ENCODE peak calls at places on chromosomes 2 and 18, in seven cellular contexts. A is psoas muscle, P is astrocyte, R is body of pancreas, Q is tibial artery, J is substantia nigra, E is OCI-LY7. M is an unnamed sample.

GRCh38 chr2:45951025-45951737 is 299.7 kb downstream of the PRKCE start:
- DNase-seq in A (no peak), P (no peak), J (no peak), R (no peak), E (no peak), Q (no peak), M (no peak)

GRCh38 chr18:79587298-79588125 is 92.1 kb upstream of the CTDP1 start:
- DNase-seq in A (peak), J (no peak), Q (peak), P (no peak), R (no peak), E (no peak), M (no peak)

GRCh38 chr18:45316127-45316526 is 299.1 kb upstream of the SLC14A2 start:
- DNase-seq in E (no peak), P (no peak), A (no peak), Q (no peak), J (no peak), R (no peak), M (no peak)

GRCh38 chr18:58257461-58257860 is 213.4 kb downstream of the NEDD4L start:
- DNase-seq in Q (no peak), P (peak), E (no peak), A (no peak), J (no peak), R (no peak), M (no peak)

GRCh38 chr2:69010437-69011194 is 2.4 kb upstream of the ANTXR1 start:
- DNase-seq in E (no peak), R (no peak), P (no peak), Q (no peak), J (no peak), A (no peak), M (no peak)

GRCh38 chr2:48694143-48694542 is 61.4 kb downstream of the LHCGR start:
- DNase-seq in Q (no peak), R (no peak), P (peak), J (no peak), E (no peak), A (no peak), M (no peak)

GRCh38 chr2:203022751-203023150 is 8.1 kb downstream of the NBEAL1 start:
- DNase-seq in P (no peak), E (no peak), A (no peak), J (no peak), R (no peak), Q (no peak), M (no peak)

GRCh38 chr2:190804182-190804795 is 76.3 kb upstream of the GLS start:
- DNase-seq in J (no peak), Q (no peak), P (no peak), E (no peak), R (no peak), A (no peak), M (no peak)

GRCh38 chr2:195818521-195818920 is 161.5 kb downstream of the SLC39A10 start:
- DNase-seq in R (no peak), A (no peak), E (no peak), P (peak), J (no peak), Q (no peak), M (no peak)

GRCh38 chr2:129690049-129690448 is 289.4 kb upstream of the RAB6C start:
- DNase-seq in R (no peak), P (no peak), A (no peak), E (no peak), Q (no peak), J (no peak), M (no peak)

GRCh38 chr2:174083843-174084458 is 118.8 kb upstream of the SP3 start:
- DNase-seq in P (no peak), R (no peak), A (no peak), J (no peak), Q (no peak), E (no peak), M (no peak)

GRCh38 chr18:35610724-35611123 is 29.2 kb downstream of the GALNT1 start:
- DNase-seq in J (no peak), Q (no peak), E (no peak), R (no peak), A (no peak), P (no peak), M (no peak)

GRCh38 chr2:141362311-141362710 is 768.5 kb downstream of the LRP1B start:
- DNase-seq in R (no peak), E (no peak), J (no peak), Q (no peak), A (no peak), P (no peak), M (no peak)

GRCh38 chr18:61926532-61926931 is 33.7 kb upstream of the RNF152 start:
- DNase-seq in P (no peak), E (no peak), J (no peak), A (no peak), Q (no peak), R (no peak), M (no peak)

GRCh38 chr2:169818241-169818640 is 6.5 kb downstream of the METTL5 start:
- DNase-seq in P (no peak), A (no peak), E (no peak), R (no peak), Q (no peak), J (no peak), M (no peak)

GRCh38 chr18:50410894-50411293 is 36.0 kb downstream of the SKA1 start:
- DNase-seq in A (no peak), J (no peak), E (no peak), R (no peak), Q (no peak), P (peak), M (no peak)

GRCh38 chr2:14960686-14961324 is 328.3 kb downstream of the LRATD1 start:
- DNase-seq in E (no peak), Q (no peak), R (no peak), A (no peak), P (peak), J (no peak), M (no peak)

GRCh38 chr2:119389615-119390306 is 23.0 kb downstream of the DBI start:
- DNase-seq in J (no peak), E (no peak), A (peak), R (peak), Q (peak), P (peak), M (no peak)

GRCh38 chr2:48560546-48561209 is 30.7 kb downstream of the STON1 start:
- DNase-seq in E (no peak), J (no peak), R (no peak), A (no peak), P (no peak), Q (no peak), M (no peak)

GRCh38 chr2:85011747-85012146 is 40.8 kb downstream of the KCMF1 start:
- DNase-seq in P (no peak), R (no peak), E (peak), J (no peak), A (no peak), Q (no peak), M (no peak)

GRCh38 chr2:135055182-135055786 is 3.2 kb downstream of the RAB3GAP1 start:
- DNase-seq in Q (peak), J (no peak), P (peak), R (no peak), A (no peak), E (no peak), M (no peak)

GRCh38 chr18:44134447-44134846 is 546.2 kb upstream of the SETBP1 start:
- DNase-seq in E (no peak), J (no peak), P (no peak), Q (no peak), R (no peak), A (no peak), M (no peak)

GRCh38 chr18:34840416-34840815 is 130.3 kb downstream of the DTNA start:
- DNase-seq in E (no peak), A (no peak), R (no peak), P (no peak), Q (no peak), J (no peak), M (no peak)

GRCh38 chr2:25980076-25980887 is 2.0 kb downstream of the KIF3C start:
- DNase-seq in R (no peak), J (no peak), Q (no peak), E (no peak), A (no peak), P (no peak), M (no peak)

GRCh38 chr18:63949068-63949737 is at the start of gene HMSD:
- DNase-seq in R (peak), J (peak), P (peak), E (no peak), Q (no peak), A (peak), M (peak)

GRCh38 chr2:47360937-47361336 is 42.0 kb upstream of the MSH2 start:
- DNase-seq in J (no peak), R (no peak), E (no peak), P (peak), Q (no peak), A (no peak), M (no peak)

GRCh38 chr2:150462772-150463171 is 24.7 kb downstream of the RND3 start:
- DNase-seq in E (no peak), J (no peak), P (no peak), R (no peak), Q (no peak), A (no peak), M (no peak)

GRCh38 chr2:224645722-224646121 is 60.6 kb upstream of the CUL3 start:
- DNase-seq in R (no peak), P (no peak), A (no peak), J (no peak), E (no peak), Q (no peak), M (no peak)

GRCh38 chr2:237091779-237092436 is 6.2 kb downstream of the COPS8 start:
- DNase-seq in R (peak), A (peak), J (no peak), Q (no peak), P (peak), E (no peak), M (no peak)

GRCh38 chr18:54357082-54357659 is 487 bp downstream of the STARD6 start:
- DNase-seq in A (no peak), R (no peak), J (no peak), E (peak), P (no peak), Q (no peak), M (no peak)

GRCh38 chr2:102190425-102191107 is 3.7 kb downstream of the IL1RL2 start:
- DNase-seq in A (no peak), Q (no peak), E (no peak), R (peak), J (no peak), P (no peak), M (no peak)

GRCh38 chr2:233236820-233237589 is 14.5 kb upstream of the ATG16L1 start:
- DNase-seq in R (no peak), E (no peak), J (no peak), A (no peak), Q (no peak), P (no peak), M (no peak)

GRCh38 chr2:84700006-84700405 is 180.9 kb downstream of the TRABD2A start:
- DNase-seq in J (no peak), E (no peak), R (no peak), A (no peak), P (no peak), Q (no peak), M (no peak)

GRCh38 chr2:74008761-74009395 is 24.2 kb downstream of the TET3 start:
- DNase-seq in Q (no peak), A (no peak), R (no peak), J (no peak), E (no peak), P (no peak), M (no peak)

GRCh38 chr2:74009577-74009976 is 24.9 kb downstream of the TET3 start:
- DNase-seq in J (no peak), Q (no peak), R (no peak), A (no peak), E (no peak), P (no peak), M (no peak)

GRCh38 chr2:74007120-74007519 is 22.4 kb downstream of the TET3 start:
- DNase-seq in R (no peak), A (no peak), Q (no peak), P (no peak), J (no peak), E (no peak), M (no peak)

GRCh38 chr2:74011246-74011645 is 26.5 kb downstream of the TET3 start:
- DNase-seq in R (no peak), E (no peak), P (no peak), A (no peak), J (no peak), Q (no peak), M (no peak)

DNA sequence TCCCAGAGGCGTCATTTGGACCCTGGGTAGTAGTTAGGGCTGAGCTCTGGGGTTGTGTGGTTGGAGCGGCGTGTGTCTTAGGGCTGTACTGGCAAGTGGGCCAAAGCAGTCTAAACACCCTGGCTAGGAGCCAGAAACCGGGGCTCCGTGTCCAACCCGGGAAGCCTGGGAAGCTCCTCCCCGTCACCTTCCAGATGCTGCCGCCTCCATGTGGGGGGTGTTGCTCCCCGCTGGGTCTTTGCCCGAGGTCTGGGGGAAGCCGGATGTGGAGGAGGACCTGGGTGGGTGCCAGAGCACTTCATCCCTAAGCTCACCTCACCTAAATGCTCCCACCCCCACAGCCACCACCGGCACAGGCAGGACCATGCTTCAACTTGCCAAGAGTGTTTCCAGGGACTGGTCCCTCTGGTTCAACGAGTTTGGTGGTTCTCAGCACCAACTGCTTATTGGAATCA is 25.4 kb downstream of the TET3 start:
- DNase-seq in P (no peak), R (peak), E (no peak), Q (no peak), A (no peak), J (no peak), M (no peak)
- H3K27ac ChIP-seq in P (no peak), R (peak), E (no peak), Q (no peak), A (no peak), J (no peak), M (peak)

DNA sequence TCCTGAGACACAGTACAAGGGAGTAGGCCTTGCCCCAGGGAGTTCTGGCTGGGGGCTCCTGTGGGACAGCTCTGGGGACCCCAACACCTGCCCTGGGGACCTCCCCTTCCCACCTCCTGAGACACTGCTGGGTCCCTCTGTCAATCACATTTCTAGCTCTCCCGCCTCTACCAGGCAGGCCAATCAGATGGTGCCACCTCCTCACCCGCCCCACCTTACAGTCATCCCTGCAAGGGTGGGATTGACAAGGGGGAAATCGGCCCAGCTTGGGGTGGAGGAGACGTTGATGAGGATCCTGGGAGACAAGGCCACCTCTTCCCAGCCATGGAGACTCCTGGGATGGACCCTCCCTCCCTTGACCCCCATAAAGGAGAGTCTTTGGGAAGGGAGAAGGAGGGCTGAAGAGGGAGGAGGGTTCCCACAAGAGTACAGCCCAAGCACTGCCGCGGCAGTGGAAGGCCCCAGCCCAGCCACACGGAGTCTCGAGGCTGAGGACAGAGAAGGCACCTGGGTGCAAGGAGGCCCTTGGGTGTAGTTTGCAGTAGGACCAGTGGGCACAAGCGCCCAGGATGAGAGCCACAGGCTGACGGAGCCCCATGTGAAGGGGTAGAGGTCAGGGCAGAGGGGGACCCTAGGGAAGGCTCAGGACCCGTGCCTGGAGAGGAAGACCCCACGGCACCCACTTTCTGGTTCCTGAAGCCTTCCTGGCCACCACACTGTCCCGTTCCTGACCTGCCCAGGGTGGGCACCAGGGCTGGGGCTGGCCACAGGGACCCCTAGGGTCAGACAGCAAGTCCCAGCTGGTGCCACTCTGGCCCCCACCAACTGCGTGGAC is 109.9 kb upstream of the OTOS start:
- DNase-seq in J (no peak), A (no peak), E (no peak), P (no peak), R (no peak), Q (no peak), M (no peak)
- H3K27ac ChIP-seq in J (peak), A (peak), E (no peak), P (peak), R (peak), Q (peak), M (no peak)

GRCh38 chr2:238487652-238488346 is 61.1 kb downstream of the ASB1 start:
- DNase-seq in J (no peak), E (no peak), R (no peak), P (no peak), Q (no peak), A (no peak), M (no peak)
- H3K27ac ChIP-seq in J (no peak), E (no peak), R (no peak), P (no peak), Q (no peak), A (no peak), M (no peak)

DNA sequence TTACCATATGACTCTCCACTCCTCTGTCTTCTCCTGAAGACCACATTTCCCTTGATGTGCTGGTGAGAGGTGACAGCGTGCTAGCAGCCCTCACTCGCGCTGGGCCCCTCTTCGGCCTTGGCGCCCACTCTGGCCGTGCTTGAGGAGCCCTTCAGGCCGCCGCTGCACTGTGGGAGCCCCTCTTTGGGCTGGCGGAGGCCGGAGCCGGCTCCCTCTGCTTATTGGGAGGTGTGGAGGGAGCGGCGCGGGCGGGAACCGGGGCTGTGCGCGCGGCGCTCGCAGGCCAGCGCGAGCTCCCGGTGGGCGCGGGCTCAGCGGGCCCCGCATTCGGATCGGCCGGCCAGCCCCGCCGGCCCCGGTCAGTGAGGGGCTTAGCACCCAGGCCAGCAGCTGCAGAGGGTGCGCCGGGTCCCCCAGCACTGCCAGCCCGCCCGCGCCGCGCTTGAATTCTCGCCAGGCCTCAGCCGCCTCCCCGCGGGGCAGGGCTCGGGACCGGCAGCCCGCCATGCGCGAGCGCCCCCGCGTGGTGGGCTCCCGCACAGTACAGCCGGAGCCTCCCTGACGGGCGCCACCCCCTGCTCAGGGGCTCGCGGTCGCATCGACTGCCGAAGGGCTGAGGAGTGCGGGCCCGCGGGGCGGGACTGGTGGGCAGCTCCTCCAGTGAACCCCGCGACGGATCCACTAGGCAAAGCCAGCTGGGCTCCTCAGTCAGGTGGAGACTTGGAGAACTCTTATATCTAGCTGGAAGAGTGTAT is 246.6 kb upstream of the REG3G start:
- DNase-seq in Q (no peak), R (no peak), E (no peak), A (no peak), J (no peak), P (no peak), M (no peak)
- H3K27ac ChIP-seq in Q (no peak), R (no peak), E (no peak), A (no peak), J (no peak), P (no peak), M (no peak)

GRCh38 chr2:72526623-72527022 is 299.2 kb downstream of the EXOC6B start:
- DNase-seq in P (no peak), R (no peak), A (no peak), Q (no peak), J (no peak), E (no peak), M (no peak)
- H3K27ac ChIP-seq in P (no peak), R (no peak), A (no peak), Q (no peak), J (no peak), E (no peak), M (no peak)

DNA sequence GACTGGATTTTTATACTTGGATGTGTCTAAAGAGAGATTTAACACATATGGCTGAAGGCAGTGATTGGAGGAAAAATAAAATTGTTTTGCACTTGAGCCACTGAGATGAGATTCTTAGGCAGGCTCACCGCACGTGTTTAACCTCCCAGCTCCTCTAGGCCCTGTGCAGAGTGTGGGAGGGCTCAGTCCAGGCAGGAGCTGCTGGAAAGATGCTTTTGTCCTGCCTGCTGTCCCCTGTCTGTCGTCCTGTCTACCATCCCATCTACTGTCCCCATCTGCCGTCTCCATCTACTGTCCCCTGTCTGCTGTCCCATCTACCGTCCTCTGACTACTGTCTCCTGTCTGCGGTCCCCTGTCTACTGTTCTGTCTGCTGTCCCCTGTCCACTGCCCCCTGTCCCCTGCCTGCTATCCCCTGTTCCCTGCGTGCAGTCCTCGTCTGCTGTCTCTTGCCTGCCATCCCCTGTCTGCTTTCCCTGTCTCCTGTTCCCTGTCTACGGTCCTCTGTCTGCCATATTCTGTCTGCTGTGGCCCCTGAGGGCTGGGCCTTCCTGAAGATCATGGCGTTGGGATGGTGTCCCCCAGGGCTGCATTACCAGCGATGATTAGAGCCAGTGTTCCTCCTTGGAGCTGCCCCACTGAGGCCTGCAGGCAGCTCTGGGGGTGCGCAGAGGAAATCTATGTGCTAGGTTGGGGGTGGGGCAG is 43.7 kb upstream of the HS6ST1 start:
- DNase-seq in P (no peak), E (no peak), Q (peak), R (no peak), A (no peak), J (no peak), M (no peak)
- H3K27ac ChIP-seq in P (peak), E (no peak), Q (peak), R (no peak), A (no peak), J (no peak), M (no peak)

GRCh38 chr18:8730080-8730827 is 24.9 kb downstream of the MTCL1 start:
- DNase-seq in R (peak), J (no peak), A (peak), P (peak), E (no peak), Q (no peak), M (no peak)
- H3K27ac ChIP-seq in R (peak), J (no peak), A (peak), P (peak), E (no peak), Q (no peak), M (no peak)

GRCh38 chr2:33168425-33168824 is 221.7 kb downstream of the LTBP1 start:
- DNase-seq in R (no peak), J (no peak), E (no peak), P (no peak), A (no peak), Q (no peak), M (no peak)
- H3K27ac ChIP-seq in R (no peak), J (no peak), E (no peak), P (no peak), A (no peak), Q (peak), M (no peak)